ENCODE peak calls at places on chromosomes 11 and 22, in five cellular contexts. E, T, L, S and D are unnamed samples. For H3K4me1, the result is how much of the 10 kb centered on the place peaks cover.

GRCh38 chr11:10984250-10984649 is 126.4 kb upstream of the ZBED5 start:
- DNase-seq in T (no peak), L (no peak), E (no peak), S (no peak), D (no peak)

GRCh38 chr11:11993814-11994213 is 14.6 kb downstream of the DKK3 start:
- DNase-seq in E (no peak), L (no peak), T (no peak), S (no peak), D (no peak)

GRCh38 chr11:38384568-38384967 is 1786.5 kb upstream of the RAG2 start:
- DNase-seq in L (no peak), S (no peak), T (no peak), E (no peak), D (no peak)

GRCh38 chr11:105033781-105034180 is 1.2 kb downstream of the CASP1 start:
- DNase-seq in L (no peak), E (no peak), T (no peak), S (no peak), D (no peak)

GRCh38 chr11:92399702-92400101 is 175.1 kb downstream of the FAT3 start:
- DNase-seq in T (no peak), S (no peak), L (no peak), E (no peak), D (no peak)

GRCh38 chr11:69382131-69383128 is 88.5 kb downstream of the MYEOV start:
- DNase-seq in S (peak), E (peak), T (peak), L (peak), D (no peak)

GRCh38 chr22:37138879-37139561 is 10.7 kb downstream of the IL2RB start:
- DNase-seq in E (no peak), L (no peak), S (no peak), T (no peak), D (no peak)

GRCh38 chr11:65557280-65558001 is 718 bp downstream of the LTBP3 start:
- DNase-seq in E (no peak), T (no peak), S (peak), L (no peak), D (no peak)

GRCh38 chr11:73612601-73613137 is 14.8 kb upstream of the FAM168A start:
- DNase-seq in E (no peak), S (no peak), T (no peak), L (no peak), D (no peak)

GRCh38 chr11:57940044-57940781 is 83.5 kb upstream of the OR9Q1 start:
- DNase-seq in E (no peak), L (no peak), T (no peak), S (no peak), D (no peak)

GRCh38 chr11:69002101-69002742 is 10.8 kb downstream of the MRGPRF start:
- DNase-seq in S (no peak), L (peak), E (peak), T (no peak), D (no peak)

GRCh38 chr11:70305501-70305900 is 35.0 kb downstream of the PPFIA1 start:
- DNase-seq in L (no peak), E (no peak), T (no peak), S (no peak), D (no peak)

GRCh38 chr11:108915666-108916065 is 250.8 kb downstream of the DDX10 start:
- DNase-seq in T (no peak), E (no peak), S (no peak), L (no peak), D (no peak)

GRCh38 chr11:19968860-19969259 is 191.4 kb downstream of the DBX1 start:
- DNase-seq in L (no peak), S (no peak), T (no peak), E (no peak), D (no peak)

GRCh38 chr11:110337570-110338193 is 41.3 kb upstream of the RDX start:
- DNase-seq in T (no peak), L (no peak), E (no peak), S (no peak), D (no peak)

GRCh38 chr11:115085461-115086220 is 407.3 kb downstream of the NXPE2 start:
- DNase-seq in T (no peak), S (no peak), E (no peak), L (no peak), D (no peak)

GRCh38 chr11:112748713-112749481 is 212.3 kb upstream of the NCAM1 start:
- DNase-seq in L (no peak), T (no peak), E (no peak), S (peak), D (no peak)

GRCh38 chr11:75174781-75175370 is 24.0 kb downstream of the SLCO2B1 start:
- DNase-seq in L (no peak), S (no peak), E (no peak), T (no peak), D (no peak)

GRCh38 chr22:42353883-42354727 is 78.1 kb downstream of the NFAM1 start:
- DNase-seq in T (no peak), E (no peak), L (no peak), S (no peak), D (no peak)

GRCh38 chr11:57493507-57494503 is 21.7 kb downstream of the SLC43A1 start:
- DNase-seq in E (peak), T (peak), L (peak), S (peak), D (peak)

GRCh38 chr11:70192666-70193410 is 10.3 kb upstream of the FADD start:
- DNase-seq in S (no peak), E (no peak), L (peak), T (no peak), D (no peak)

GRCh38 chr11:74265256-74265655 is 46.2 kb downstream of the P4HA3 start:
- DNase-seq in S (no peak), L (no peak), T (no peak), E (no peak), D (no peak)

GRCh38 chr22:48622891-48623545 is 1204.7 kb downstream of the BRD1 start:
- DNase-seq in E (no peak), T (no peak), S (no peak), L (no peak), D (no peak)

GRCh38 chr11:110431212-110432073 is 1.7 kb downstream of the FDX1 start:
- DNase-seq in T (no peak), S (no peak), L (no peak), E (no peak), D (no peak)

GRCh38 chr11:16293204-16293681 is 63.1 kb downstream of the SOX6 start:
- DNase-seq in E (no peak), L (no peak), S (no peak), T (no peak), D (no peak)

GRCh38 chr22:44665115-44665514 is 36.9 kb upstream of the PRR5 start:
- DNase-seq in S (no peak), T (no peak), L (peak), E (no peak), D (no peak)

GRCh38 chr22:44667829-44668189 is 34.2 kb upstream of the PRR5 start:
- DNase-seq in L (peak), S (no peak), E (no peak), T (no peak), D (no peak)

GRCh38 chr22:44667276-44667675 is 34.7 kb upstream of the PRR5 start:
- DNase-seq in T (no peak), L (peak), S (no peak), E (no peak), D (no peak)

GRCh38 chr22:44664149-44664548 is 37.9 kb upstream of the PRR5 start:
- DNase-seq in L (peak), E (no peak), T (peak), S (no peak), D (peak)

DNA sequence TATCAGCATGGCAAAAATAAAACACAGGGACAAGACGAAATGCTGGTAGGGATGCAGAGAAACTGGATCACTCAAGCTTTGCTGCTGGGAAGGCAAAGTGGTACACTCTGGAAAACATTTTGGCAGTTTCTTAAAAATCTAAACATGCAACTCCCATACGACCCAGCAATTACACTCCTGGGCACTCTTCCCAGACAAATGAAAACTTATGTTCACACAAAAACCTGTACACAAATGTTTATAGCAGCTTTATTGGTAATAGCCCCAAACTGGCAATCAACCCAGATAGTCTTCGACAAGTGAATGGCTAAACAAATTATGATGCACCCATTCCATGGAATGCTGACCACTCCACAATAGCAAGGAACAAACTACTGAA is 35.8 kb upstream of the PRR5 start:
- DNase-seq in T (no peak), E (no peak), L (no peak), S (no peak), D (no peak)
- H3K4me1 ChIP-seq in T (half or more), E (under half), L (under half), S (under half), D (under half)

DNA sequence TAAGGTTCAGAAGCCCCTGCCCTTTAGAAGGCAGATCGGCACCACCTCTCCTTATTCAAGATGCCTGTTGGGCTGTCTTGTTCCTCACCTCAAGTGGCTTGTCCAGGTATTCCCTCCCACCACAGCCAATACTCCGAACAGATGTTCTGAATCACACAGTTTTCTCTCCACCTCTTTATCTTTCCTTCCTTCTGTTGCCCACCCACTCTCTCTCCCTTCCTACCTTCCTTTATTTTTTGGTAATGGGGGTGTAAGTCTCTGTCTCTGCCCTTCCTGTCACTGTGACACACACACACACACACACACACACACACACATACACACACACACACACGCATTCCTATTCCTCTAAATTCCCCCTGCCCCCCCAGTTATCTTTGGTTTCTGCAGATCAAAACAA is 8.4 kb downstream of the BEST1 start:
- DNase-seq in E (no peak), L (no peak), T (no peak), S (no peak), D (no peak)
- H3K4me1 ChIP-seq in E (under half), L (under half), T (half or more), S (under half), D (under half)

GRCh38 chr11:99918761-99919160 is 768.3 kb upstream of the ARHGAP42 start:
- DNase-seq in E (no peak), T (no peak), S (no peak), L (no peak), D (no peak)
- H3K4me1 ChIP-seq in E (under half), T (under half), S (under half), L (under half), D (under half)

GRCh38 chr11:119728651-119729580 is at the start of gene NECTIN1:
- DNase-seq in L (peak), E (peak), T (peak), S (peak), D (peak)
- H3K4me1 ChIP-seq in L (under half), E (under half), T (under half), S (under half), D (under half)

GRCh38 chr11:36583667-36584066 is 10.6 kb upstream of the IFTAP start:
- DNase-seq in E (no peak), S (no peak), L (no peak), T (no peak), D (no peak)
- H3K4me1 ChIP-seq in E (under half), S (under half), L (under half), T (under half), D (under half)

GRCh38 chr22:45834241-45834640 is 142.7 kb downstream of the WNT7B start:
- DNase-seq in S (no peak), T (no peak), E (no peak), L (no peak), D (no peak)

GRCh38 chr22:45838257-45838891 is 138.6 kb downstream of the WNT7B start:
- DNase-seq in S (no peak), L (no peak), E (no peak), T (no peak), D (no peak)

GRCh38 chr22:45836418-45836817 is 140.5 kb downstream of the WNT7B start:
- DNase-seq in E (no peak), S (no peak), T (no peak), L (no peak), D (no peak)

GRCh38 chr22:45834795-45835194 is 142.2 kb downstream of the WNT7B start:
- DNase-seq in T (no peak), L (no peak), E (no peak), S (no peak), D (no peak)

DNA sequence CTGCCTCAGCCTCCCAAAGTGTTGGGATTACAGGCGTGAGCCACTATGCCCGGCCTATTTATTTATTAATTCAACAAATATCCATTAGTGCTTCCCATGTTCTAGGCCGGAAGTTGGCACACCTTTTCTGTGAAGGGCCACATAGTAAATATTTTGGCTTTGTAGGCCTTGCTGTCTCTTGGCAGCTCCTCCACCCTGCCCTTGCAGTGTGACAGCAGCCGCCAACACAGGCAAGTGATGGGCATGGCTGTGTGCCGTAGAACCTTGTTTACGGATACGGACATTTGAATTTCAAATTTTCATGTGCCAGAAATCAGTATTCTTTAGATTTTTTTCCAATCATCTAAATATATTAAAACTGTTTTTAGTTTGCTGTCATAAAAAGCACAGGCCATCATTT is 139.5 kb downstream of the WNT7B start:
- DNase-seq in L (no peak), T (no peak), S (no peak), E (no peak), D (no peak)
- H3K4me1 ChIP-seq in L (under half), T (under half), S (under half), E (under half), D (under half)